ENCODE peak calls at places on chromosomes 13 and 19, in six cellular contexts. S is neuronal stem cell, W is breast epithelium, V is left ventricle myocardium inferior, B is body of pancreas, C is iPS DF 6.9. Z is an unnamed sample.

GRCh38 chr19:35294859-35295258 is 2.9 kb downstream of the MAG start:
- DNase-seq in C (no peak), B (no peak), S (no peak), V (no peak), W (no peak), Z (no peak)

GRCh38 chr19:40335855-40336700 is 12.1 kb downstream of the C19orf47 start:
- DNase-seq in B (no peak), W (no peak), S (no peak), V (no peak), C (no peak), Z (no peak)

GRCh38 chr13:72097568-72097967 is 230.6 kb upstream of the DACH1 start:
- DNase-seq in S (no peak), V (no peak), W (no peak), C (no peak), B (no peak), Z (no peak)

GRCh38 chr19:2072757-2073551 is 21.9 kb upstream of the MKNK2 start:
- DNase-seq in B (no peak), S (no peak), C (no peak), W (no peak), V (no peak), Z (no peak)

GRCh38 chr13:94713556-94714182 is 1.3 kb upstream of the SOX21 start:
- DNase-seq in S (no peak), B (no peak), C (no peak), W (no peak), V (no peak), Z (no peak)

GRCh38 chr19:2176336-2176994 is 12.7 kb downstream of the DOT1L start:
- DNase-seq in C (no peak), B (no peak), V (no peak), S (no peak), W (no peak), Z (peak)

GRCh38 chr19:16698914-16699313 is 20.7 kb upstream of the NWD1 start:
- DNase-seq in W (no peak), B (no peak), S (no peak), V (peak), C (no peak), Z (peak)

GRCh38 chr13:95494082-95494681 is 58.3 kb upstream of the CLDN10 start:
- DNase-seq in C (peak), S (peak), B (peak), V (no peak), W (no peak), Z (no peak)

GRCh38 chr13:44431150-44431549 is 57.5 kb downstream of the SERP2 start:
- DNase-seq in S (no peak), B (peak), W (no peak), C (no peak), V (no peak), Z (no peak)

GRCh38 chr13:35598233-35598632 is 121.7 kb upstream of the MAB21L1 start:
- DNase-seq in V (no peak), W (no peak), S (no peak), C (no peak), B (no peak), Z (no peak)

GRCh38 chr19:4304509-4305252 is at the start of gene FSD1:
- DNase-seq in B (no peak), W (no peak), C (peak), S (peak), V (no peak), Z (no peak)

GRCh38 chr13:25353344-25353743 is 18.4 kb upstream of the ATP8A2 start:
- DNase-seq in C (no peak), W (no peak), B (no peak), V (no peak), S (no peak), Z (no peak)

GRCh38 chr13:18212873-18213272 is 968.8 kb downstream of the TUBA3C start:
- DNase-seq in B (no peak), S (peak), W (no peak), C (no peak), V (no peak), Z (no peak)

GRCh38 chr19:7983995-7984837 is 21.2 kb downstream of the ELAVL1 start:
- DNase-seq in S (no peak), C (no peak), W (no peak), B (no peak), V (no peak), Z (no peak)

GRCh38 chr13:112233256-112233655 is 142.9 kb upstream of the SPACA7 start:
- DNase-seq in W (no peak), C (no peak), B (no peak), S (no peak), V (no peak), Z (no peak)

GRCh38 chr13:112073245-112074138 is 6.5 kb downstream of the SOX1 start:
- DNase-seq in B (no peak), S (peak), W (no peak), C (no peak), V (no peak), Z (no peak)

GRCh38 chr13:97364031-97364430 is 69.9 kb upstream of the RAP2A start:
- DNase-seq in B (no peak), S (no peak), W (no peak), C (no peak), V (no peak), Z (no peak)

GRCh38 chr19:16649734-16650133 is 10.2 kb downstream of the SMIM7 start:
- DNase-seq in B (no peak), V (no peak), W (no peak), C (no peak), S (no peak), Z (peak)

GRCh38 chr13:103101902-103102301 is 35.7 kb upstream of the SLC10A2 start:
- DNase-seq in V (no peak), S (no peak), C (no peak), W (no peak), B (no peak), Z (no peak)

GRCh38 chr19:33306191-33306590 is 3.9 kb upstream of the CEBPA start:
- DNase-seq in W (peak), V (no peak), B (no peak), C (no peak), S (no peak), Z (no peak)

GRCh38 chr13:19185865-19186645 is 4.4 kb upstream of the TUBA3C start:
- DNase-seq in V (no peak), W (no peak), B (no peak), S (no peak), C (no peak), Z (no peak)

GRCh38 chr19:19098084-19098702 is 34.4 kb downstream of the SLC25A42 start:
- DNase-seq in S (no peak), B (no peak), W (no peak), C (no peak), V (no peak), Z (no peak)

GRCh38 chr13:112767506-112768471 is 78.0 kb downstream of the ATP11A start:
- DNase-seq in W (no peak), V (peak), C (no peak), B (no peak), S (no peak), Z (peak)

GRCh38 chr19:13146763-13147563 is 3.2 kb downstream of the STX10 start:
- DNase-seq in C (no peak), B (peak), V (no peak), W (no peak), S (no peak), Z (no peak)

GRCh38 chr13:62375653-62376052 is 960.0 kb upstream of the PCDH20 start:
- DNase-seq in S (no peak), B (no peak), C (no peak), W (no peak), V (no peak), Z (no peak)

GRCh38 chr19:49858591-49858985 is 7.6 kb downstream of the PTOV1 start:
- DNase-seq in C (no peak), B (no peak), W (no peak), V (no peak), S (no peak), Z (no peak)

GRCh38 chr19:51807111-51807701 is 12.2 kb downstream of the FPR3 start:
- DNase-seq in S (no peak), C (peak), V (no peak), W (no peak), B (peak), Z (peak)

GRCh38 chr19:52248256-52248655 is 21.1 kb upstream of the ZNF766 start:
- DNase-seq in W (no peak), C (peak), B (peak), S (no peak), V (peak), Z (no peak)

GRCh38 chr19:19477705-19478383 is 37.5 kb downstream of the TSSK6 start:
- DNase-seq in C (no peak), B (peak), V (no peak), S (no peak), W (no peak), Z (no peak)

GRCh38 chr19:480016-480855 is 16.1 kb upstream of the MADCAM1 start:
- DNase-seq in W (peak), S (peak), C (no peak), V (peak), B (peak), Z (peak)

GRCh38 chr13:98416408-98416807 is 160.5 kb downstream of the STK24 start:
- DNase-seq in C (no peak), S (no peak), W (peak), V (no peak), B (peak), Z (no peak)

GRCh38 chr19:12939292-12939606 is 840 bp downstream of the CALR start:
- DNase-seq in B (peak), S (no peak), V (no peak), C (no peak), W (no peak), Z (no peak)

GRCh38 chr13:104773775-104774174 is 1707.6 kb upstream of the SLC10A2 start:
- DNase-seq in V (no peak), S (peak), B (no peak), W (no peak), C (peak), Z (no peak)

GRCh38 chr13:100100115-100100879 is 11.4 kb downstream of the PCCA start:
- DNase-seq in W (no peak), V (no peak), C (no peak), B (peak), S (no peak), Z (no peak)

GRCh38 chr13:101988140-101988539 is 413.7 kb downstream of the FGF14 start:
- DNase-seq in B (no peak), C (no peak), S (no peak), V (no peak), W (no peak), Z (no peak)

GRCh38 chr13:51093574-51093973 is 17.5 kb downstream of the C13orf42 start:
- DNase-seq in S (no peak), W (no peak), C (no peak), B (no peak), V (no peak), Z (no peak)

GRCh38 chr13:51101636-51102218 is 9.3 kb downstream of the C13orf42 start:
- DNase-seq in V (no peak), C (no peak), W (no peak), S (no peak), B (no peak), Z (no peak)

GRCh38 chr13:51091839-51092238 is 19.2 kb downstream of the C13orf42 start:
- DNase-seq in S (no peak), W (no peak), C (no peak), V (no peak), B (no peak), Z (no peak)

GRCh38 chr13:51097353-51098043 is 13.6 kb downstream of the C13orf42 start:
- DNase-seq in S (no peak), V (no peak), C (no peak), B (no peak), W (no peak), Z (no peak)

GRCh38 chr13:51096131-51096530 is 14.9 kb downstream of the C13orf42 start:
- DNase-seq in V (no peak), W (no peak), S (no peak), B (no peak), C (no peak), Z (no peak)
- H3K27ac ChIP-seq in V (no peak), W (no peak), S (no peak), B (no peak), C (no peak), Z (no peak)

DNA sequence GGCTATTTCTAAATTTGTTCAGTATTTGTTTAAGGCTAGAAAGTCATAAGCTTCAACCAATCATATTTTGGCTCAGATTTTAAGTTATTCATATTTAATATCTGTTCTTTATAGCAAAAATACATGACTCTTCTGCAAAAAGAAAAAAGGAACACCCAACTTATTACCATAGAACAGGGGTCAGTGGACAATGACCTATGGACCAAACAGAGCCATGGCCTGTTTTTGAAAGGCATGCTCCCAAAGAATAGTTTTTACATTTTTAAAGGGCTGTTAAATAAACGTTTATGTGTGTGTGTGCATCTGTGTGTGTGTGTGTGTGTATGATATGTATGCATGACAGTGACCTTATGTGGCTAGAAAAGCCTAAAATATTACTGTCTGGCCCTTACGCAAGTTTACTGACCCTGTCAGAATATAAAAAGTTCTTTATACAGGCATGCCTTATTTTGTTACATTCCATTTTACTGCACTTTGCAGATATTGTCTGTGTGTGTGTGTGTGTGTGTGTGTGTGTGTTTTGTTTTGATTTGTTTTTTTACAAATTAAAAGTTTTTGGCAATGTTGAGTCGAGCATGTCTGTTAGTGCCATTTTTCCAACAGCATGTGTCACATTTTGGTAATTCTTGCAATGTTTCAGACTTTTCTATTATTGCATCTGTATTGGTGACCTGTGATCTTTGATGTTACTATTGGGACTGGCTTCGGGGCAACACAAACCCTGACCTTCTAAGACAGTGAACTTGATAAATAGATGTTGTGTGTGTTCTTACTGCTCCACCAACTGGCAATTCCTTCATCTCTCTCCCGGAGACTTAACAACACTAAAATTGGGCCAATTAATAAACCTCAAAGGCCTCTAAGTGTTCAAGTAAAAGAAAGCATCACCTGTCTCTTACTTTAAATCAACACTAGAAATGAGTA is 22.0 kb downstream of the KLF12 start:
- DNase-seq in C (no peak), W (no peak), S (no peak), B (no peak), V (no peak), Z (no peak)
- H3K27ac ChIP-seq in C (no peak), W (no peak), S (no peak), B (no peak), V (no peak), Z (no peak)

GRCh38 chr13:110265341-110265681 is 41.6 kb downstream of the COL4A1 start:
- DNase-seq in B (no peak), V (no peak), C (no peak), S (no peak), W (no peak), Z (no peak)
- H3K27ac ChIP-seq in B (no peak), V (peak), C (no peak), S (peak), W (peak), Z (peak)

DNA sequence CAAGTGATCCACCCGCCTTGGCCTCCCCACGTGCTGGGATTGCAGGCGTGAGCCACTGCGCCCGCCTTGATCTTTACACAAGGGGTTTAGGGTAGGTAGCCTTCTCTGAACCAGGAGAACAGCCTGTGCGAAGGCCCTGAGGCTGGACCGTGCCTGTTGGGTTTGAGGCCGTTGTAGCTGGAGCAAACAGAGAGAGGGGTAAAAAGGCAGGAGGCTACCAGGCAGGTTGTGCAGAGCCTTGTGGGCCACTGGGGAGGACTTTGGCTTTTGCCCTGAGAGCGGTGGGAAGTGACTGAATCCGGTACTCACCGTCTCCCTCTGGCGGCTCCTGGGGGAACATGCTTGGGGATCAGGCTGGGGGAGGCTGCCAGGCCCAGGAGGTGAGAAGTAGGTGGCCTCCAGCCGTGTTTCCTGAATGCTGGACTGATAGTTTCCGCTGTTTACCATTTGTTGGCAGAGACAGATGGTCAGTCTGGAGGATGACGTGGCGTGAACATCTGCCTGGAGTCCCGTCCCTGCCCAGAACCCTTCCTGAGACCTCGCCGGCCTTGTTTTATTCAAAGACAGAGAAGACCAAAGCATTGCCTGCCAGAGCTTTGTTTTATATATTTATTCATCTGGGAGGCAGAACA is 24.6 kb downstream of the SPC24 start:
- DNase-seq in W (peak), B (peak), C (no peak), V (peak), S (no peak), Z (peak)
- H3K27ac ChIP-seq in W (peak), B (no peak), C (no peak), V (peak), S (no peak), Z (peak)

GRCh38 chr19:55086730-55087541 is 11.3 kb downstream of the EPS8L1 start:
- DNase-seq in B (peak), W (peak), C (peak), S (peak), V (peak), Z (peak)

GRCh38 chr19:55087542-55087935 is 11.9 kb downstream of the EPS8L1 start:
- DNase-seq in S (no peak), V (no peak), C (no peak), B (no peak), W (no peak), Z (no peak)

GRCh38 chr19:55088021-55088451 is 12.4 kb downstream of the EPS8L1 start:
- DNase-seq in S (no peak), V (no peak), B (no peak), C (no peak), W (no peak), Z (no peak)

GRCh38 chr19:55084416-55084815 is 8.7 kb downstream of the EPS8L1 start:
- DNase-seq in W (no peak), S (no peak), V (no peak), C (no peak), B (no peak), Z (no peak)

GRCh38 chr19:55085923-55086715 is 10.4 kb downstream of the EPS8L1 start:
- DNase-seq in B (peak), W (no peak), C (no peak), S (no peak), V (no peak), Z (no peak)
- H3K27ac ChIP-seq in B (no peak), W (no peak), C (no peak), S (peak), V (peak), Z (no peak)

Z was measured in gastrocnemius medialis.